ENCODE peak calls at places on chromosomes 7 and 10, in six cellular contexts. W, U, Q, C, I and V are unnamed samples.

GRCh38 chr10:77820349-77820748 is 106.2 kb downstream of the DLG5 start:
- DNase-seq in Q (no peak), W (peak), I (no peak), C (no peak), U (no peak), V (no peak)

GRCh38 chr7:5077740-5078139 is 32.1 kb downstream of the RBAK start:
- DNase-seq in U (no peak), Q (no peak), C (peak), I (peak), W (peak), V (no peak)

GRCh38 chr10:6583447-6583846 is 3.4 kb upstream of the PRKCQ start:
- DNase-seq in Q (no peak), C (no peak), U (no peak), I (no peak), W (no peak), V (no peak)

GRCh38 chr7:137771679-137772078 is 75.1 kb downstream of the DGKI start:
- DNase-seq in I (peak), Q (peak), U (no peak), C (no peak), W (peak), V (peak)

GRCh38 chr7:123966936-123967335 is 41.9 kb downstream of the SPAM1 start:
- DNase-seq in C (no peak), U (no peak), I (peak), W (no peak), Q (no peak), V (no peak)

GRCh38 chr7:94823952-94824351 is 83.4 kb upstream of the PPP1R9A start:
- DNase-seq in I (peak), U (no peak), W (peak), C (peak), Q (no peak), V (peak)

GRCh38 chr7:106823631-106824030 is 41.5 kb upstream of the PIK3CG start:
- DNase-seq in W (no peak), U (no peak), Q (no peak), I (no peak), C (peak), V (no peak)

GRCh38 chr7:42315631-42316030 is 78.6 kb upstream of the GLI3 start:
- DNase-seq in U (no peak), W (peak), Q (peak), C (no peak), I (no peak), V (peak)

GRCh38 chr7:89104748-89105685 is 309.5 kb upstream of the TEX47 start:
- DNase-seq in U (no peak), I (no peak), C (no peak), Q (peak), W (peak), V (no peak)

GRCh38 chr10:24944512-24945255 is 7.7 kb downstream of the PRTFDC1 start:
- DNase-seq in C (peak), W (peak), I (peak), U (no peak), Q (no peak), V (peak)